ENCODE peak calls at places on chromosomes 7 and 10, in four cellular contexts. U is IMR-90, F is stomach, G is body of pancreas. C is an unnamed sample.

GRCh38 chr7:140600341-140600740 is 40.3 kb downstream of the DENND2A start:
- DNase-seq in U (no peak), F (no peak), G (no peak), C (no peak)

GRCh38 chr7:155425946-155426345 is 32.0 kb upstream of the EN2 start:
- DNase-seq in F (no peak), U (no peak), G (no peak), C (no peak)

GRCh38 chr10:4982764-4983226 is 19.6 kb downstream of the AKR1C1 start:
- DNase-seq in F (peak; percentile 81), G (peak; percentile 89), U (peak; percentile 12), C (no peak)

GRCh38 chr10:92103376-92104084 is 180.0 kb downstream of the BTAF1 start:
- DNase-seq in F (no peak), G (no peak), U (peak; percentile 79), C (no peak)

GRCh38 chr10:3786295-3786981 is 1.4 kb upstream of the KLF6 start:
- DNase-seq in F (no peak), G (peak; percentile 73), U (peak; percentile 42), C (peak; percentile 73)

GRCh38 chr7:75815381-75816046 is 1.9 kb upstream of the CCL24 start:
- DNase-seq in U (no peak), G (no peak), F (no peak), C (no peak)

GRCh38 chr10:103333934-103334520 is 16.9 kb downstream of the PCGF6 start:
- DNase-seq in F (no peak), U (peak; percentile 33), G (no peak), C (peak; percentile 7)

GRCh38 chr7:56447864-56448693 is 331.9 kb upstream of the NUPR2 start:
- DNase-seq in G (no peak), U (no peak), F (no peak), C (no peak)

GRCh38 chr10:95394161-95394880 is 103.5 kb upstream of the PDLIM1 start:
- DNase-seq in U (no peak), F (no peak), G (no peak), C (peak; percentile 20)

GRCh38 chr7:1845536-1846311 is 175.6 kb downstream of the ELFN1 start:
- DNase-seq in G (no peak), U (no peak), F (no peak), C (no peak)

GRCh38 chr7:151395036-151395367 is 14.8 kb downstream of the WDR86 start:
- DNase-seq in F (no peak), U (no peak), G (no peak), C (no peak)

GRCh38 chr10:28719789-28720436 is 42.6 kb downstream of the BAMBI start:
- DNase-seq in G (no peak), U (peak; percentile 71), F (no peak), C (no peak)

GRCh38 chr7:132769280-132769679 is 193.0 kb upstream of the PLXNA4 start:
- DNase-seq in U (no peak), F (no peak), G (no peak), C (no peak)

GRCh38 chr7:30659312-30659711 is 22.9 kb downstream of the CRHR2 start:
- DNase-seq in G (no peak), F (no peak), U (peak; percentile 8), C (no peak)

GRCh38 chr7:132145466-132145865 is 430.8 kb downstream of the PLXNA4 start:
- DNase-seq in U (peak; percentile 34), G (peak; percentile 11), F (no peak), C (no peak)

GRCh38 chr7:69827140-69827919 is 229.1 kb downstream of the AUTS2 start:
- DNase-seq in U (no peak), F (no peak), G (no peak), C (no peak)

GRCh38 chr7:6579446-6579845 is 2.2 kb downstream of the ZDHHC4 start:
- DNase-seq in F (no peak), U (peak; percentile 42), G (no peak), C (no peak)

GRCh38 chr7:145903658-145904057 is 212.9 kb upstream of the CNTNAP2 start:
- DNase-seq in U (no peak), F (no peak), G (no peak), C (no peak)

GRCh38 chr10:78331391-78331922 is 297.8 kb downstream of the RPS24 start:
- DNase-seq in G (no peak), F (no peak), U (peak; percentile 76), C (no peak)

GRCh38 chr10:78203915-78204818 is 170.5 kb downstream of the RPS24 start:
- DNase-seq in G (peak; percentile 67), F (no peak), U (no peak), C (peak; percentile 13)

GRCh38 chr10:10540383-10540782 is 477.3 kb upstream of the CELF2 start:
- DNase-seq in F (no peak), U (peak; percentile 46), G (no peak), C (no peak)

GRCh38 chr7:26449175-26450165 is 157.8 kb downstream of the SNX10 start:
- DNase-seq in F (no peak), U (peak; percentile 15), G (no peak), C (no peak)

GRCh38 chr10:131983780-131984179 is 2.1 kb upstream of the BNIP3 start:
- DNase-seq in U (peak; percentile 99), G (no peak), F (no peak), C (no peak)

GRCh38 chr7:155509725-155510551 is 36.4 kb downstream of the CNPY1 start:
- DNase-seq in U (no peak), F (no peak), G (no peak), C (no peak)

GRCh38 chr7:101717986-101718746 is 89.1 kb upstream of the MYL10 start:
- DNase-seq in U (peak; percentile 86), G (peak; percentile 50), F (no peak), C (no peak)

GRCh38 chr7:149232362-149232761 is 7.1 kb upstream of the ZNF212 start:
- DNase-seq in F (no peak), G (no peak), U (no peak), C (no peak)

GRCh38 chr10:62327897-62328296 is 46.3 kb upstream of the ZNF365 start:
- DNase-seq in U (no peak), F (no peak), G (no peak), C (no peak)

GRCh38 chr7:84153005-84153404 is 41.6 kb downstream of the SEMA3A start:
- DNase-seq in F (no peak), G (no peak), U (no peak), C (no peak)

GRCh38 chr10:67884842-67885680 is 605 bp downstream of the SIRT1 start:
- DNase-seq in U (peak; percentile 63), F (peak; percentile 84), G (peak; percentile 91), C (peak; percentile 85)
- TF ChIP-seq POLR2A in U (no peak), F (peak; percentile 37), G (no peak), C (peak; percentile 59)

GRCh38 chr7:158818325-158819213 is 10.7 kb downstream of the ESYT2 start:
- DNase-seq in F (peak; percentile 72), G (peak; percentile 90), U (peak; percentile 96), C (peak; percentile 75)
- TF ChIP-seq POLR2A in F (peak; percentile 11), G (peak; percentile 43), U (peak; percentile 66), C (peak; percentile 67)

DNA sequence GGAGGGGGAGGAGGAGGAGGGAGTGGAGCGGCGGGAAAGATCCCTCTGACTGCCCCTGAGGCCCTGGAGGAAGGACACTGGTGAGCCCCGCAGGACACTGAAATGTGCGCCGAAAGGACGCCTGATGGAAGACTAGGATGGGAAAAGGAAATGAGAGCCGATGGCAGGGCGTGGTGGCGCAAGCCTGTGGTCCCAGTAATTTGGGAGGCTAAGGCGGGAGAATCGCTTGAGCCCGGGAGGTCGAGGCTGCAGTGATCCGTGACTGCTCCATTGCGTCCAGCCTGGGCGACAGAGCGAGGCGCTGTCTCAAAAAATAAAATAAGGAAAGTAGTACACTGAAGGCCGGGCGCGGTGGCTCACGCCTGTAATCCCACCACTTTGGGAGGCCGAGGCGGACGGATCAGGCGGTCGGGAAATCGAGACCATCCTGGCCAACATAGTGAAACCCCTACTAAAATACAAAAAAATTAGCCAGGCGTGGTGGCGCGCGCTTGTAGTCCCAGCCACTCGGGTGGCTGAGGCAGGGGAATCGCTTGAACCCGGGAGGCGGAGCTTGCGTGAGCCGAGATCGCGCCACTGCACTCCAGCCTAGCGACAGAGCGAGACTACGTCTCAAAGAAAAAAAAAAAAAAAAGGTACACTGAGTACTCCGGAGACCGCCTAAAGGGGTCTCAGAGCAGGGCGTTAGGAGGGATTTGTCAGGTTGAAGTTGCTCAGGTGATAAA is 561 bp upstream of the HNRNPF start:
- DNase-seq in U (no peak), G (peak; percentile 58), F (peak; percentile 53), C (peak; percentile 71)
- TF ChIP-seq POLR2A in U (no peak), G (peak; percentile 68), F (no peak), C (peak; percentile 68)

GRCh38 chr7:125020801-125021200 is 91.2 kb upstream of the POT1 start:
- DNase-seq in G (no peak), U (no peak), F (no peak), C (no peak)
- TF ChIP-seq POLR2A in G (no peak), U (no peak), F (no peak), C (no peak)

C was measured in erythroblast.